ENCODE peak calls at places on chromosome 12, in ten cellular contexts. I is activated CD8-positive, alpha-beta T cell treated with anti-CD3 and anti-CD28 coated beads for 36 hours; A is T-cell; J is memory B cell; K is CD4-positive, CD25-positive, alpha-beta regulatory T cell; U is mucosa of descending colon; N is activated B cell treated with CpG ODN at 0.5 μM for 24 hours; F is pancreas; M is psoas muscle; R is activated CD8-positive, alpha-beta memory T cell treated with anti-CD3 and anti-CD28 coated beads, Interleukin-2, amount 10 ng/mL, durations not matched to agents 7 days and 5 days. E is an unnamed sample.

GRCh38 chr12:13093191-13093849 is 10.1 kb downstream of the GSG1 start:
- ATAC-seq in F (no peak), M (no peak), U (no peak), I (no peak), R (no peak), K (no peak), J (no peak), N (no peak), A (no peak), E (no peak)

GRCh38 chr12:103965255-103965589 is 450 bp upstream of the TDG start:
- ATAC-seq in U (no peak), J (no peak), M (no peak), A (no peak), N (no peak), I (no peak), R (no peak), F (no peak), K (no peak), E (no peak)

GRCh38 chr12:82329508-82329907 is 28.7 kb downstream of the CCDC59 start:
- ATAC-seq in U (peak), I (no peak), N (no peak), M (no peak), R (no peak), F (no peak), K (no peak), A (no peak), J (no peak), E (no peak)

GRCh38 chr12:32418903-32419519 is 19.7 kb downstream of the FGD4 start:
- ATAC-seq in I (no peak), M (no peak), R (no peak), K (no peak), A (no peak), U (peak), N (no peak), F (peak), J (no peak), E (no peak)

GRCh38 chr12:26195641-26196423 is 459 bp downstream of the SSPN start:
- ATAC-seq in J (peak), K (peak), N (peak), R (peak), A (no peak), I (no peak), M (peak), U (peak), F (peak), E (peak)

GRCh38 chr12:106753526-106753925 is 21.0 kb upstream of the RIC8B start:
- ATAC-seq in N (peak), K (peak), F (no peak), M (no peak), U (peak), A (peak), R (peak), J (peak), I (peak), E (peak)

GRCh38 chr12:58502236-58502635 is 418.1 kb downstream of the LRIG3 start:
- ATAC-seq in U (peak), M (no peak), F (peak), K (no peak), J (no peak), N (no peak), R (no peak), I (no peak), A (no peak), E (no peak)

GRCh38 chr12:57739387-57739786 is 845 bp upstream of the AGAP2 start:
- ATAC-seq in F (no peak), J (no peak), R (no peak), I (no peak), A (no peak), U (no peak), K (no peak), M (no peak), N (no peak), E (no peak)

GRCh38 chr12:131002271-131002670 is 48.6 kb downstream of the ADGRD1 start:
- ATAC-seq in J (no peak), F (no peak), M (peak), U (no peak), I (no peak), N (no peak), R (no peak), K (no peak), A (no peak), E (no peak)

GRCh38 chr12:46217686-46218508 is 50.9 kb downstream of the SLC38A1 start:
- ATAC-seq in J (peak), U (peak), A (peak), I (no peak), M (no peak), N (peak), K (peak), F (no peak), R (no peak), E (peak)